ENCODE peak calls at places on chromosomes 12 and 14, in eight cellular contexts. One of them, this sample, is unnamed.

GRCh38 chr14:24783791-24784190 is 149.8 kb upstream of the GZMB start:
- ATAC-seq in GM12878: no peak
- ATAC-seq in HepG2: no peak
- ATAC-seq in HCT116: no peak
- ATAC-seq in Panc1: no peak
- ATAC-seq in upper lobe of left lung: no peak
- ATAC-seq in GM23338: no peak
- ATAC-seq in K562: no peak
- ATAC-seq in this sample: no peak

GRCh38 chr12:74317078-74317581 is 220.5 kb upstream of the ATXN7L3B start:
- ATAC-seq in GM12878: peak
- ATAC-seq in HepG2: peak
- ATAC-seq in HCT116: peak
- ATAC-seq in Panc1: peak
- ATAC-seq in upper lobe of left lung: no peak
- ATAC-seq in GM23338: peak
- ATAC-seq in K562: peak
- ATAC-seq in this sample: no peak

GRCh38 chr12:18283776-18284175 is 22.5 kb downstream of the PIK3C2G start:
- ATAC-seq in GM12878: no peak
- ATAC-seq in HepG2: no peak
- ATAC-seq in HCT116: no peak
- ATAC-seq in Panc1: no peak
- ATAC-seq in upper lobe of left lung: no peak
- ATAC-seq in GM23338: peak
- ATAC-seq in K562: no peak
- ATAC-seq in this sample: no peak

GRCh38 chr12:107178776-107179175 is 85.4 kb upstream of the CRY1 start:
- ATAC-seq in GM12878: no peak
- ATAC-seq in HepG2: no peak
- ATAC-seq in HCT116: no peak
- ATAC-seq in Panc1: no peak
- ATAC-seq in upper lobe of left lung: no peak
- ATAC-seq in GM23338: no peak
- ATAC-seq in K562: no peak
- ATAC-seq in this sample: no peak

GRCh38 chr14:90703841-90704240 is 112.4 kb downstream of the TTC7B start:
- ATAC-seq in GM12878: no peak
- ATAC-seq in HepG2: no peak
- ATAC-seq in HCT116: no peak
- ATAC-seq in Panc1: no peak
- ATAC-seq in upper lobe of left lung: no peak
- ATAC-seq in GM23338: no peak
- ATAC-seq in K562: no peak
- ATAC-seq in this sample: no peak

GRCh38 chr14:77004711-77005460 is 23.6 kb downstream of the IRF2BPL start:
- ATAC-seq in GM12878: no peak
- ATAC-seq in HepG2: no peak
- ATAC-seq in HCT116: no peak
- ATAC-seq in Panc1: no peak
- ATAC-seq in upper lobe of left lung: no peak
- ATAC-seq in GM23338: peak
- ATAC-seq in K562: no peak
- ATAC-seq in this sample: no peak

GRCh38 chr12:76568888-76569551 is 9.4 kb upstream of the OSBPL8 start:
- ATAC-seq in GM12878: no peak
- ATAC-seq in HepG2: no peak
- ATAC-seq in HCT116: no peak
- ATAC-seq in Panc1: no peak
- ATAC-seq in upper lobe of left lung: no peak
- ATAC-seq in GM23338: no peak
- ATAC-seq in K562: no peak
- ATAC-seq in this sample: no peak

GRCh38 chr14:86665975-86666374 is 1136.0 kb downstream of the FLRT2 start:
- ATAC-seq in GM12878: no peak
- ATAC-seq in HepG2: no peak
- ATAC-seq in HCT116: no peak
- ATAC-seq in Panc1: no peak
- ATAC-seq in upper lobe of left lung: no peak
- ATAC-seq in GM23338: no peak
- ATAC-seq in K562: no peak
- ATAC-seq in this sample: no peak

GRCh38 chr12:54016478-54016964 is 7.7 kb downstream of the HOXC8 start:
- ATAC-seq in GM12878: no peak
- ATAC-seq in HepG2: no peak
- ATAC-seq in HCT116: peak
- ATAC-seq in Panc1: peak
- ATAC-seq in upper lobe of left lung: peak
- ATAC-seq in GM23338: no peak
- ATAC-seq in K562: no peak
- ATAC-seq in this sample: no peak

GRCh38 chr12:67927231-67927630 is 62.0 kb upstream of the IFNG-AS1 start:
- ATAC-seq in GM12878: no peak
- ATAC-seq in HepG2: no peak
- ATAC-seq in HCT116: no peak
- ATAC-seq in Panc1: no peak
- ATAC-seq in upper lobe of left lung: no peak
- ATAC-seq in GM23338: no peak
- ATAC-seq in K562: no peak
- ATAC-seq in this sample: no peak

GRCh38 chr12:109111775-109112491 is 4.5 kb upstream of the ACACB start:
- ATAC-seq in GM12878: peak
- ATAC-seq in HepG2: peak
- ATAC-seq in HCT116: peak
- ATAC-seq in Panc1: peak
- ATAC-seq in upper lobe of left lung: peak
- ATAC-seq in GM23338: peak
- ATAC-seq in K562: peak
- ATAC-seq in this sample: no peak
- TF ChIP-seq POLR2AphosphoS5 in GM12878: no peak
- TF ChIP-seq POLR2AphosphoS5 in HepG2: no peak
- TF ChIP-seq POLR2AphosphoS5 in HCT116: no peak
- TF ChIP-seq POLR2AphosphoS5 in Panc1: no peak
- TF ChIP-seq POLR2AphosphoS5 in upper lobe of left lung: no peak
- TF ChIP-seq POLR2AphosphoS5 in GM23338: no peak
- TF ChIP-seq POLR2AphosphoS5 in K562: no peak
- TF ChIP-seq POLR2AphosphoS5 in this sample: peak

DNA sequence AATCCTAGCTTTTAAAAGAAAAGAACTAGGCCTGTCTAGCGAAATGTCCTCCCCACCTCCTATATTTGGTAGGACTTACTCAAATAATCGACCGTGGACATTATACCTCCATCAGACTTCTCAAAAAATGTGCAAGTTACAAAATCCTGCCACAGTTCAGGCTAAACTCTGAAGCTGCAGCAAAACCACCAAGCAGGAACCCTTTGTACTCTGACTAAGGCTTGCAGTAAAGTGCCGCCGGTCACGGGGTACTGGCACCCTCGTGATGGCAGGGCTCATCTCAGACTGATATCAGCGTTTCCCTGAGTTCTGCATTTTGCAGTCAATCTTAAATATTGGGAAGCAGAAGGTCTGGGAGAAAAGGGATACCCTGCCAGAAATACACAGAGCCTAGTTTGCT is 17.1 kb downstream of the SLC11A2 start:
- ATAC-seq in GM12878: peak
- ATAC-seq in HepG2: no peak
- ATAC-seq in HCT116: no peak
- ATAC-seq in Panc1: no peak
- ATAC-seq in upper lobe of left lung: peak
- ATAC-seq in GM23338: peak
- ATAC-seq in K562: no peak
- ATAC-seq in this sample: peak
- TF ChIP-seq POLR2AphosphoS5 in GM12878: no peak
- TF ChIP-seq POLR2AphosphoS5 in HepG2: no peak
- TF ChIP-seq POLR2AphosphoS5 in HCT116: no peak
- TF ChIP-seq POLR2AphosphoS5 in Panc1: no peak
- TF ChIP-seq POLR2AphosphoS5 in upper lobe of left lung: peak
- TF ChIP-seq POLR2AphosphoS5 in GM23338: no peak
- TF ChIP-seq POLR2AphosphoS5 in K562: no peak
- TF ChIP-seq POLR2AphosphoS5 in this sample: peak

DNA sequence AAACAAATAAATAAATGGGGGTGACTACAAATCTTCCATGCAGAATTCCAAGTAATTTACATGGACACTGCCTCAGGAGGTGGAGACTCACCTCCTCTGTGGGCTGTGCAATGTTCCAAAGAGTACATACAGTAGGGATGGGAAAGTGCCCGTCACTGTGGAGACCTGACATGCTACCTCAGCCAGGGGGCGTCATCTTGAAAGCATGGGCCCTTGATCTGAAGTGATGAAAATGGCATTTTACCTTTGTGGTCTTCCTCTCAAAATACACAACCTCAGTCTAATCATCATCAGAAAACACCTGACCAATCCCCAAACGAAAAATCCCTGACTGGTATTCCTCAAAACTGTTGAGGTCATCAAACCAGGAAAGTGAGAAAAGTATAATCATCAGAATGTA is 48.4 kb downstream of the ANAPC7 start:
- ATAC-seq in GM12878: peak
- ATAC-seq in HepG2: peak
- ATAC-seq in HCT116: peak
- ATAC-seq in Panc1: peak
- ATAC-seq in upper lobe of left lung: no peak
- ATAC-seq in GM23338: peak
- ATAC-seq in K562: peak
- ATAC-seq in this sample: no peak
- TF ChIP-seq POLR2AphosphoS5 in GM12878: no peak
- TF ChIP-seq POLR2AphosphoS5 in HepG2: no peak
- TF ChIP-seq POLR2AphosphoS5 in HCT116: no peak
- TF ChIP-seq POLR2AphosphoS5 in Panc1: no peak
- TF ChIP-seq POLR2AphosphoS5 in upper lobe of left lung: no peak
- TF ChIP-seq POLR2AphosphoS5 in GM23338: no peak
- TF ChIP-seq POLR2AphosphoS5 in K562: no peak
- TF ChIP-seq POLR2AphosphoS5 in this sample: no peak

GRCh38 chr12:46478123-46478522 is 105.5 kb upstream of the SLC38A2 start:
- ATAC-seq in GM12878: no peak
- ATAC-seq in HepG2: no peak
- ATAC-seq in HCT116: no peak
- ATAC-seq in Panc1: no peak
- ATAC-seq in upper lobe of left lung: no peak
- ATAC-seq in GM23338: no peak
- ATAC-seq in K562: no peak
- ATAC-seq in this sample: no peak
- TF ChIP-seq POLR2AphosphoS5 in GM12878: no peak
- TF ChIP-seq POLR2AphosphoS5 in HepG2: no peak
- TF ChIP-seq POLR2AphosphoS5 in HCT116: no peak
- TF ChIP-seq POLR2AphosphoS5 in Panc1: no peak
- TF ChIP-seq POLR2AphosphoS5 in upper lobe of left lung: no peak
- TF ChIP-seq POLR2AphosphoS5 in GM23338: no peak
- TF ChIP-seq POLR2AphosphoS5 in K562: no peak
- TF ChIP-seq POLR2AphosphoS5 in this sample: no peak

DNA sequence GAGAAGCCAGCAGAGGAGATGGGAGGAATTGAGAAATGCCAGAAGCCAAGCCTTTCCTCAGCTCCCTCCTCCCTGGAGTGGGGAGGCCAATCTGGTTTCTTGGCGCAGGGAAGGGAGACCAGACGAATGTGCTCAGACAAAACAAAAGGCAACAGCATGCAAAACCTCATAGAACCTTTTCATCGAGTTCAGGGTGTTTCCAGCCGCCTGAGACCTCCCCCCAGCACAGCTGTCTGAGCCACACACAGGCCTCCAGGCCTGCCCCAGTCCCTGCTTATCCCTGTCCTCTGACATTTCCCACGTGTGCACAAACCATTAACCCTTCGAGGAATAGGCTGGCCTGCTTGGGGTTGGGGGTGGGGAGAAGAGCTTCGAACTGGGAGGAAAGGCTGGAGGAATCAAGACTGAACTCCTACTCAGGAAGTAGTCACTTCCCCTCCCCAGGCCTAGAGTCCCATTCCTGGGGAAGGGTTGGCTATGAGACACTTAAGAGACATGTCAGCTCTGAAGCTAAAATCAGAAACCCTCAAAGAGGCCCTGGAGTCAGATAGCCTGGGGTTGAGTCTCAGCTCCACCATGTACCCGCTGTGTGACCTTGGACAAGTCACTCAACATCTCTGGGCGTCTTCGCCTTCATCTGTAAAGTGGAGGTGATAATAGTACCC is 10.7 kb downstream of the TBX3 start:
- ATAC-seq in GM12878: no peak
- ATAC-seq in HepG2: no peak
- ATAC-seq in HCT116: no peak
- ATAC-seq in Panc1: no peak
- ATAC-seq in upper lobe of left lung: peak
- ATAC-seq in GM23338: peak
- ATAC-seq in K562: no peak
- ATAC-seq in this sample: no peak
- TF ChIP-seq POLR2AphosphoS5 in GM12878: no peak
- TF ChIP-seq POLR2AphosphoS5 in HepG2: no peak
- TF ChIP-seq POLR2AphosphoS5 in HCT116: no peak
- TF ChIP-seq POLR2AphosphoS5 in Panc1: no peak
- TF ChIP-seq POLR2AphosphoS5 in upper lobe of left lung: no peak
- TF ChIP-seq POLR2AphosphoS5 in GM23338: no peak
- TF ChIP-seq POLR2AphosphoS5 in K562: no peak
- TF ChIP-seq POLR2AphosphoS5 in this sample: peak

DNA sequence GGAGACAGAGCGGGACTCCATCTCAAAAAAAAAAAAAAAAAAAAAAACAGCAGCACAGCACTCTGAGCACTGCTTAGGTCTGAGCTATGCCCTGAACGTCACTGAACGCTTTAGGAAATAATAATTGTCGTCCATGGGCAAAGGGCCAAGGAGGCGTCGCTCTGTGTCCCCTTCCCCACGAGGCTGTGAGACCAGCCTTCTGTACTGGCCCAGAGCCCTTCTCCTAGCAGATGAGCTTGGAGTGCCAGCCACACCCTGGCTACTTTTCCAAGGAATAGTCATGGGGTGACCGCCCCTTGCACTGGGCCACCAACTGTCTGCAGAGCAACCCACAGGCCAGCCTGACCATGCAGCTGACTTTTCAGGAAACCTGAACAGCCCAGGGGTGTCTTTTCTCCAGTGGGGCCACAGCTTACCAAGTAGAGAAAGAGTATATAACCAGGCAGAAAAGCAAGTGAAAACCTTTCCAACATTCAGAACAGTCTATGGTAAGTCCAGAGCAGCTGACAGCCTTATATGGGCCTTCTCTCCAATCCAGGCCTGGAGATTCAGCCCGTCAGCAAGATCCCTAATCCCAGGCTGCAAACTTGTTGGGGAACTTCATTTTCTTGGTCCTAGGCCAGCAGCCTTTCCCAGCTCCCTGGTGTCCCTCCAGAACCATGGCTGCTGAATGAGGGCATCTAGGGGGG is 28.5 kb downstream of the CD9 start:
- ATAC-seq in GM12878: no peak
- ATAC-seq in HepG2: no peak
- ATAC-seq in HCT116: peak
- ATAC-seq in Panc1: no peak
- ATAC-seq in upper lobe of left lung: no peak
- ATAC-seq in GM23338: no peak
- ATAC-seq in K562: no peak
- ATAC-seq in this sample: peak
- TF ChIP-seq POLR2AphosphoS5 in GM12878: no peak
- TF ChIP-seq POLR2AphosphoS5 in HepG2: no peak
- TF ChIP-seq POLR2AphosphoS5 in HCT116: no peak
- TF ChIP-seq POLR2AphosphoS5 in Panc1: no peak
- TF ChIP-seq POLR2AphosphoS5 in upper lobe of left lung: no peak
- TF ChIP-seq POLR2AphosphoS5 in GM23338: no peak
- TF ChIP-seq POLR2AphosphoS5 in K562: no peak
- TF ChIP-seq POLR2AphosphoS5 in this sample: no peak

This sample was measured in gastroesophageal sphincter.